ENCODE peak calls at places on chromosomes 6 and 20, in nine cellular contexts. H, Z, Q, G, X, K, T, L and O are unnamed samples.

GRCh38 chr6:33592595-33593413 is 12.7 kb upstream of the BAK1 start:
- DNase-seq in H (peak), Z (no peak), Q (no peak), G (no peak), X (no peak), K (no peak), T (peak), L (peak), O (no peak)

GRCh38 chr6:161367472-161367871 is 93.6 kb upstream of the AGPAT4 start:
- DNase-seq in H (no peak), Z (no peak), Q (no peak), G (no peak), X (no peak), K (no peak), T (no peak), L (peak), O (no peak)

GRCh38 chr6:156517090-156517489 is 260.1 kb upstream of the ARID1B start:
- DNase-seq in H (no peak), Z (no peak), Q (no peak), G (no peak), X (no peak), K (no peak), T (no peak), L (peak), O (no peak)

GRCh38 chr20:47503685-47504084 is 2.0 kb downstream of the NCOA3 start:
- DNase-seq in H (no peak), Z (no peak), Q (no peak), G (no peak), X (no peak), K (no peak), T (no peak), L (no peak), O (no peak)

GRCh38 chr6:67131827-67132226 is 1424.8 kb upstream of the EYS start:
- DNase-seq in H (no peak), Z (no peak), Q (no peak), G (no peak), X (no peak), K (no peak), T (no peak), L (no peak), O (no peak)

GRCh38 chr20:54037525-54037924 is 32.9 kb downstream of the BCAS1 start:
- DNase-seq in H (no peak), Z (no peak), Q (no peak), G (no peak), X (no peak), K (no peak), T (no peak), L (no peak), O (no peak)

GRCh38 chr6:27825025-27825823 is 87.0 kb downstream of the OR2B2 start:
- DNase-seq in H (no peak), Z (no peak), Q (no peak), G (no peak), X (no peak), K (no peak), T (no peak), L (no peak), O (no peak)

GRCh38 chr6:153104220-153104619 is 26.9 kb downstream of the RGS17 start:
- DNase-seq in H (no peak), Z (no peak), Q (no peak), G (no peak), X (no peak), K (no peak), T (no peak), L (no peak), O (no peak)

GRCh38 chr6:25223421-25224052 is 55.6 kb upstream of the CARMIL1 start:
- DNase-seq in H (peak), Z (peak), Q (peak), G (peak), X (no peak), K (no peak), T (peak), L (peak), O (peak)

GRCh38 chr6:16440656-16441212 is 202.3 kb downstream of the GMPR start:
- DNase-seq in H (no peak), Z (no peak), Q (peak), G (no peak), X (no peak), K (no peak), T (no peak), L (no peak), O (no peak)